ENCODE peak calls at places on chromosomes 1 and 21, in five cellular contexts. Q is astrocyte of the cerebellum, E is breast epithelium, P is cardiac muscle cell, D is keratinocyte. G is an unnamed sample.

GRCh38 chr1:64006276-64007051 is 197.0 kb upstream of the UBE2U start:
- DNase-seq in Q (no peak), E (no peak), P (no peak), D (no peak), G (peak)

GRCh38 chr1:97192872-97193572 is 471.4 kb downstream of the PTBP2 start:
- DNase-seq in Q (peak), E (no peak), P (no peak), D (peak), G (peak)

GRCh38 chr1:10950316-10951172 is 61.9 kb upstream of the TARDBP start:
- DNase-seq in Q (no peak), E (no peak), P (no peak), D (no peak), G (no peak)

GRCh38 chr1:230891413-230891812 is 23.1 kb upstream of the C1orf198 start:
- DNase-seq in Q (no peak), E (no peak), P (no peak), D (no peak), G (peak)

GRCh38 chr21:20874202-20874601 is 124.0 kb upstream of the NCAM2 start:
- DNase-seq in Q (no peak), E (no peak), P (no peak), D (no peak), G (no peak)

GRCh38 chr21:37074195-37074510 is 1.1 kb downstream of the TTC3 start:
- DNase-seq in Q (no peak), E (no peak), P (no peak), D (no peak), G (no peak)

GRCh38 chr1:84156210-84156621 is 12.1 kb downstream of the PRKACB start:
- DNase-seq in Q (peak), E (no peak), P (no peak), D (no peak), G (peak)

GRCh38 chr21:39363607-39364555 is 15.0 kb upstream of the HMGN1 start:
- DNase-seq in Q (no peak), E (no peak), P (no peak), D (no peak), G (no peak)

GRCh38 chr1:110495926-110496600 is 22.9 kb downstream of the KCNA10 start:
- DNase-seq in Q (peak), E (peak), P (peak), D (no peak), G (peak)

GRCh38 chr1:226653311-226653921 is 85.7 kb downstream of the ITPKB start:
- DNase-seq in Q (no peak), E (no peak), P (no peak), D (no peak), G (no peak)

GRCh38 chr1:96313216-96313615 is 408.4 kb upstream of the PTBP2 start:
- DNase-seq in Q (peak), E (no peak), P (no peak), D (no peak), G (peak)

GRCh38 chr1:32500387-32501209 is 35.7 kb downstream of the ZBTB8B start:
- DNase-seq in Q (no peak), E (peak), P (peak), D (no peak), G (peak)

GRCh38 chr1:64474639-64475038 is 4.7 kb downstream of the CACHD1 start:
- DNase-seq in Q (no peak), E (peak), P (no peak), D (no peak), G (peak)

GRCh38 chr1:214377886-214378285 is 96.9 kb downstream of the SMYD2 start:
- DNase-seq in Q (no peak), E (no peak), P (no peak), D (no peak), G (peak)

GRCh38 chr1:93758842-93759515 is 77.3 kb upstream of the BCAR3 start:
- DNase-seq in Q (peak), E (no peak), P (no peak), D (no peak), G (peak)

GRCh38 chr1:182259229-182259872 is 132.2 kb downstream of the GLUL start:
- DNase-seq in Q (peak), E (no peak), P (no peak), D (peak), G (peak)

GRCh38 chr1:67534627-67535065 is 104.4 kb upstream of the SERBP1 start:
- DNase-seq in Q (no peak), E (no peak), P (no peak), D (no peak), G (peak)

GRCh38 chr1:55868026-55868425 is 652.9 kb upstream of the USP24 start:
- DNase-seq in Q (peak), E (no peak), P (no peak), D (no peak), G (peak)

GRCh38 chr21:34612557-34612956 is 2.4 kb downstream of the RCAN1 start:
- DNase-seq in Q (no peak), E (no peak), P (no peak), D (no peak), G (no peak)

GRCh38 chr1:194181845-194182244 is 995.4 kb upstream of the B3GALT2 start:
- DNase-seq in Q (no peak), E (no peak), P (no peak), D (no peak), G (no peak)

GRCh38 chr21:14616303-14617039 is 70.4 kb upstream of the SAMSN1 start:
- DNase-seq in Q (no peak), E (no peak), P (no peak), D (no peak), G (no peak)

GRCh38 chr1:169003864-169004516 is 102.5 kb upstream of the ATP1B1 start:
- DNase-seq in Q (no peak), E (peak), P (peak), D (no peak), G (peak)

GRCh38 chr1:147549526-147549925 is 8.2 kb downstream of the BCL9 start:
- DNase-seq in Q (no peak), E (no peak), P (no peak), D (no peak), G (no peak)

GRCh38 chr1:8232036-8232757 is 85.7 kb upstream of the SLC45A1 start:
- DNase-seq in Q (no peak), E (no peak), P (no peak), D (no peak), G (no peak)

GRCh38 chr1:109198043-109198695 is 15.5 kb upstream of the SARS1 start:
- DNase-seq in Q (peak), E (no peak), P (peak), D (peak), G (peak)

GRCh38 chr1:180026556-180026955 is 71.9 kb downstream of the CEP350 start:
- DNase-seq in Q (no peak), E (no peak), P (no peak), D (no peak), G (peak)

GRCh38 chr1:166511754-166512153 is 327.5 kb upstream of the POGK start:
- DNase-seq in Q (no peak), E (no peak), P (no peak), D (no peak), G (no peak)

GRCh38 chr1:116066868-116067563 is 44.2 kb upstream of the MAB21L3 start:
- DNase-seq in Q (peak), E (no peak), P (no peak), D (no peak), G (peak)

GRCh38 chr1:168689726-168690602 is 39.0 kb downstream of the DPT start:
- DNase-seq in Q (peak), E (no peak), P (no peak), D (no peak), G (peak)

GRCh38 chr1:222586842-222587241 is 2.9 kb downstream of the TAF1A start:
- DNase-seq in Q (no peak), E (no peak), P (no peak), D (no peak), G (no peak)

GRCh38 chr1:230745071-230745470 is 2.1 kb upstream of the CAPN9 start:
- DNase-seq in Q (no peak), E (no peak), P (no peak), D (no peak), G (no peak)

GRCh38 chr1:156499703-156500577 is 635 bp downstream of the MEF2D start:
- DNase-seq in Q (no peak), E (no peak), P (no peak), D (no peak), G (no peak)

GRCh38 chr1:61241411-61241838 is 159.1 kb downstream of the NFIA start:
- DNase-seq in Q (no peak), E (no peak), P (no peak), D (no peak), G (no peak)

GRCh38 chr1:212491454-212491853 is 58.7 kb downstream of the NENF start:
- DNase-seq in Q (no peak), E (no peak), P (no peak), D (no peak), G (no peak)

GRCh38 chr1:51237714-51238403 is 1.8 kb downstream of the RNF11 start:
- DNase-seq in Q (no peak), E (no peak), P (peak), D (no peak), G (peak)
- H3K4me3 ChIP-seq in Q (peak), E (peak), P (peak), D (peak), G (peak)

GRCh38 chr21:33024278-33025103 is 1.2 kb upstream of the OLIG2 start:
- DNase-seq in Q (no peak), E (no peak), P (no peak), D (no peak), G (no peak)

GRCh38 chr21:33023574-33024277 is 2.0 kb upstream of the OLIG2 start:
- DNase-seq in Q (no peak), E (no peak), P (no peak), D (no peak), G (no peak)

GRCh38 chr21:33021667-33022066 is 4.1 kb upstream of the OLIG2 start:
- DNase-seq in Q (no peak), E (no peak), P (no peak), D (no peak), G (no peak)

GRCh38 chr21:33022489-33022827 is 3.3 kb upstream of the OLIG2 start:
- DNase-seq in Q (no peak), E (no peak), P (no peak), D (no peak), G (no peak)

GRCh38 chr21:33022828-33023573 is 2.7 kb upstream of the OLIG2 start:
- DNase-seq in Q (no peak), E (no peak), P (no peak), D (no peak), G (no peak)
- H3K4me3 ChIP-seq in Q (no peak), E (no peak), P (no peak), D (no peak), G (no peak)

GRCh38 chr1:227787513-227788278 is 27.8 kb upstream of the PRSS38 start:
- DNase-seq in Q (peak), E (peak), P (peak), D (peak), G (peak)

GRCh38 chr1:227785812-227786608 is 29.5 kb upstream of the PRSS38 start:
- DNase-seq in Q (no peak), E (peak), P (no peak), D (no peak), G (no peak)

GRCh38 chr1:227788279-227789041 is 27.0 kb upstream of the PRSS38 start:
- DNase-seq in Q (no peak), E (peak), P (peak), D (no peak), G (no peak)

GRCh38 chr1:227785094-227785811 is 30.2 kb upstream of the PRSS38 start:
- DNase-seq in Q (no peak), E (no peak), P (no peak), D (no peak), G (no peak)

GRCh38 chr1:227786673-227787512 is 28.6 kb upstream of the PRSS38 start:
- DNase-seq in Q (no peak), E (no peak), P (no peak), D (no peak), G (no peak)
- H3K4me3 ChIP-seq in Q (peak), E (peak), P (peak), D (peak), G (peak)

DNA sequence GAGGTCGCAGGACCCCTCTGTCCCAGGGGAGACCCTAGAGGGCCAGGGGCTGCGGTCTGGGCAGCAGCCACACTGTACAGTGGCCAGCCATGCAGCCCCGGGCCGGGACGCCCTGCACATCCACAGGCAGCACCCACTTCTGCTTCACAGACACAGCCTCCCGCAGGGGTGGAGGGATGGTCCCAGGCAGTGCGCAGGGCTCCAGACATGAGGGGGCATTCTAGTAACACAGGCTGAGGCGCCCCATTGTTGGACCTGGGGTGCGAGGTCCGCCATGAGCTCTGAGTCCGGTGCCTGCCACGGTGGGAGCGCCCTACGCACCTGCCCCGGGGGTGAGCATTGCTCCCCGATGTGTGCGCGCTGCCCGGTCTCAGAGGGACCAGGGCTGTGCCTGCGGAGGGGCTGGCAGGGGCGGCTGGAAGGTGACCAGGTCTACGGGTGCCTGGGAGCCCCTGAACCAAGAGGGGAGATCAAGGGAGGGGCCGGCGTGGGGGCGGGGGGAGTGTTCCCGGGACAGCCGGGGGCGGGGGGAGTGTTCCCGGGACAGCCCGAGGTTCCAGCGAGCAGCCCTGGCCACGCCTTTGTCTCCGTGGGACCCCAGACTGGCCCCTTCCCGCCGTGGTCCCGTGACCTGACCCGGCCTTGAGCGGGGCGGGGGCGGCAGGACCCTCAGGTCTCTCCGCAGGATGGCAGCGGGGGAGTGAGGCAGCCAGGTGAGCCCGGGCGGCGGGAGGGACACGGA is 4.5 kb downstream of the MMEL1 start:
- DNase-seq in Q (no peak), E (peak), P (no peak), D (no peak), G (no peak)
- H3K4me3 ChIP-seq in Q (no peak), E (peak), P (no peak), D (no peak), G (no peak)

GRCh38 chr1:201463071-201463552 is 5.9 kb downstream of the PHLDA3 start:
- DNase-seq in Q (no peak), E (no peak), P (peak), D (no peak), G (peak)
- H3K4me3 ChIP-seq in Q (no peak), E (no peak), P (no peak), D (no peak), G (no peak)

GRCh38 chr1:203287896-203288295 is 17.4 kb upstream of the BTG2 start:
- DNase-seq in Q (no peak), E (no peak), P (no peak), D (no peak), G (no peak)

GRCh38 chr1:203287109-203287893 is 18.0 kb upstream of the BTG2 start:
- DNase-seq in Q (no peak), E (no peak), P (peak), D (no peak), G (no peak)

GRCh38 chr1:203289982-203290260 is 15.4 kb upstream of the BTG2 start:
- DNase-seq in Q (no peak), E (no peak), P (no peak), D (no peak), G (no peak)

GRCh38 chr1:203289281-203289981 is 15.9 kb upstream of the BTG2 start:
- DNase-seq in Q (no peak), E (no peak), P (no peak), D (no peak), G (no peak)

GRCh38 chr1:203288351-203288894 is 16.9 kb upstream of the BTG2 start:
- DNase-seq in Q (no peak), E (no peak), P (no peak), D (no peak), G (no peak)
- H3K4me3 ChIP-seq in Q (no peak), E (no peak), P (no peak), D (no peak), G (no peak)

DNA sequence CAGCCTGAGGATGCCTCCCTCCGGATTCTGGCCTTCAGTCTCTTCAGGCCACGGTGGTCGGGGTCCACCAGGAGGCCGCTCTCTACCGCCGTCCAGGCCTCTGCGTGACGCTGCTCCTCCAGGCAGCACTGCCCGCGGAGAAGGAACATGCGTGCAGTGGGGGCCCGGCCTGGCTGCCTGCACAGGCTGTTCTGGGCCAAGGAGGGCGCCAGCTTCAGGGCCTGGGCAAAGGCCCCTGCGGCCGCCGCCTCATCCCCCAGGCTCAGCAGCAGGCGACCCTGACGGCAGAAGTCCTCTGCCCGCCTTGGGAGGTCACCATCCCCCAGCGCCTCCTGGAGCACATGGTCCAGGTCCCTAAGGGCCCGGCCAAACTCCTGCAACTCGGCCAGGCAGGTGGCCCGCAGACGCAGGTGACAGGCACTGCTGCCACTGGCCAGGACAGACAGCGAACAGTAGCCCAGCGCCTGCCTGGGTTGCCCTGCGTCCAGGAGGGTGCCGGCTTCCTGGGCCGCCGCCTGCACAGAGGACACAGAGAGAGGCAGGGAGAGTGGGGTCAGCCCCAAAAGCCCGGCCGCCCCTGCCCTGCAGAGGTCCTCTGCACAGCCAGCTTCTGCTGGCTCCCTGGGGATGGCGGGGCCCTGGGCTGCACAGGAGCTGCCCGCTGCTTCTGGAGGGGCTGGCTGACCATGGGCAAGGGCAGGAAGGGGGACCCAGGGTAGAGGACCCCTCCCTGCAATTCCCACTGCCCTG is 8.7 kb upstream of the MMEL1 start:
- DNase-seq in Q (no peak), E (peak), P (no peak), D (no peak), G (no peak)
- H3K4me3 ChIP-seq in Q (peak), E (peak), P (no peak), D (peak), G (peak)

DNA sequence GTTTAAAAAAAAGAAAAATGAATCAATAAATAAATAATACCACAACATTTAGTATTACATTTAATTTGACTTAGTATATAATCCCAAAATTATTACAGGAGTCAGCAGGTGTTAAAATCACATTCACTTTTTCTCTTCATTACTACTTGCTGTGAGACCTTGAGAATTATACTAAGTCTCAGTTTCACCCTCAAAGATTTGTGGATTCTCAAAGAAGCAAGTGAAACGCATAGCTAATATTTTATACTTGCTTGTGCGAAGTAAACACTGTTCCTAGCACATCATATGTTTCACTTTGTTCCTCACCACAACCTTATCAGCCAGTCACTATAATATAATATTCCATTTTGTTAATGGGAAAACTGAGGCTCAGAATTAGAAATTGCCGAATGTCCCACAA is 4.0 kb downstream of the CLCA1 start:
- DNase-seq in Q (no peak), E (no peak), P (no peak), D (no peak), G (no peak)
- H3K4me3 ChIP-seq in Q (no peak), E (no peak), P (no peak), D (no peak), G (no peak)

DNA sequence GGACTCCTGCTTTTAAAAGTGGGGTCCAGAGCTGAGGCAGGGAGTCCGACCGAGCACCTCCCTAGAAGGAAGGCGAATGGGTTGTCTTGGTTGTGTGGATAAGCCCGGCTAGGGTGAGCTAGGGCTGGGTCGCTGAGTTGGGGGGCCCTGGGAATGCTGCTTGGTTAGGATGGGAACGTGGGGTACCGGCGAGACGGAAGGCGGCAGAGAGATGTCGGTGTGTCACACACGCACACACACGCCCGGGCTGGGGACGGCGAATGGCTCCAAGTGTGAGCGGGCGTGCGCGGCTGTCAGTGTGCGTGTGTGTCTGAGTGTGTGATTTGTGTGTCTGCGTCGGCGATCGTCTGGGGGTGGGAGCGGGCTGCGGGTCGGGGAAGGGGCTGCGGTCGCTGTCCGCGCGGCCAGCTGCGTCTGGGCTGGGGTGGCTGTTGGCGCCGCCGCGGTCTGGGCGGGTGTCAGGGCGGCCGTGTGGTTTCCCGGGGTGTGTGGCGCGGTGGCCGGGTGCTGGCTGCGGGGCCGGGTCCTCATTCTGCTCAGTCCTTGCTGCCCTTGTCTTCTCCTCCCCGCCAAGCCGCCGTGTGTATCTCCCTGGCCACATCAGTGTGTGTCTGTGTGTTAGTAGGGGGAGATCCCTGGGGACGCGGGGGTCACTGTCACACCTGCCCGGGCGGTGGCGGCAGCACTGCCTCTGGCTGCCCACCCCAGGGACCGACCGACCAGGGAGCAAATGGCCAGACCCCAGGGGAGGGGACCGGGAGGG is 1.0 kb downstream of the EFNA3 start:
- DNase-seq in Q (no peak), E (no peak), P (peak), D (no peak), G (no peak)
- H3K4me3 ChIP-seq in Q (no peak), E (peak), P (peak), D (peak), G (no peak)

G was measured in AG10803.